ENCODE peak calls at places on chromosome 11, in five cellular contexts. One of them, this sample, is unnamed.

GRCh38 chr11:104036603-104037394 is at the start of gene DDI1:
- DNase-seq in SK-N-DZ: no peak
- DNase-seq in Daoy: no peak
- DNase-seq in GM03348: no peak
- DNase-seq in kidney tubule cell: no peak
- DNase-seq in this sample: no peak

GRCh38 chr11:20057055-20057943 is 103.0 kb downstream of the DBX1 start:
- DNase-seq in Daoy: no peak
- DNase-seq in SK-N-DZ: no peak
- DNase-seq in GM03348: peak; percentile 13
- DNase-seq in kidney tubule cell: no peak
- DNase-seq in this sample: no peak

GRCh38 chr11:6224421-6224820 is 10.0 kb downstream of the FHIP1B start:
- DNase-seq in GM03348: no peak
- DNase-seq in SK-N-DZ: no peak
- DNase-seq in Daoy: no peak
- DNase-seq in kidney tubule cell: no peak
- DNase-seq in this sample: no peak

GRCh38 chr11:63165710-63166310 is 21.8 kb upstream of the SLC22A24 start:
- DNase-seq in SK-N-DZ: no peak
- DNase-seq in kidney tubule cell: no peak
- DNase-seq in GM03348: no peak
- DNase-seq in Daoy: no peak
- DNase-seq in this sample: no peak

GRCh38 chr11:17541330-17541885 is 2.8 kb downstream of the USH1C start:
- DNase-seq in GM03348: no peak
- DNase-seq in kidney tubule cell: peak; percentile 75
- DNase-seq in Daoy: no peak
- DNase-seq in SK-N-DZ: no peak
- DNase-seq in this sample: no peak

GRCh38 chr11:99739464-99740089 is 718.8 kb downstream of the CNTN5 start:
- DNase-seq in kidney tubule cell: peak; percentile 36
- DNase-seq in SK-N-DZ: peak; percentile 58
- DNase-seq in Daoy: peak; percentile 11
- DNase-seq in GM03348: peak; percentile 52
- DNase-seq in this sample: no peak

GRCh38 chr11:103959279-103959930 is 77.0 kb upstream of the DDI1 start:
- DNase-seq in GM03348: no peak
- DNase-seq in Daoy: no peak
- DNase-seq in kidney tubule cell: peak; percentile 45
- DNase-seq in SK-N-DZ: no peak
- DNase-seq in this sample: no peak

GRCh38 chr11:10742460-10743208 is 8.4 kb upstream of the CTR9 start:
- DNase-seq in SK-N-DZ: peak; percentile 77
- DNase-seq in kidney tubule cell: peak; percentile 37
- DNase-seq in GM03348: peak; percentile 33
- DNase-seq in Daoy: peak; percentile 67
- DNase-seq in this sample: no peak

GRCh38 chr11:62566247-62566646 is 7.4 kb downstream of the EEF1G start:
- DNase-seq in kidney tubule cell: no peak
- DNase-seq in SK-N-DZ: no peak
- DNase-seq in GM03348: no peak
- DNase-seq in Daoy: no peak
- DNase-seq in this sample: no peak

GRCh38 chr11:110032957-110033570 is 60.1 kb upstream of the ZC3H12C start:
- DNase-seq in SK-N-DZ: no peak
- DNase-seq in kidney tubule cell: peak; percentile 44
- DNase-seq in Daoy: no peak
- DNase-seq in GM03348: no peak
- DNase-seq in this sample: no peak

GRCh38 chr11:65047581-65048422 is 6.8 kb downstream of the SAC3D1 start:
- DNase-seq in Daoy: no peak
- DNase-seq in GM03348: peak; percentile 72
- DNase-seq in kidney tubule cell: no peak
- DNase-seq in SK-N-DZ: no peak
- DNase-seq in this sample: no peak

GRCh38 chr11:17673951-17674350 is 45.4 kb upstream of the MYOD1 start:
- DNase-seq in kidney tubule cell: peak; percentile 20
- DNase-seq in Daoy: no peak
- DNase-seq in SK-N-DZ: no peak
- DNase-seq in GM03348: no peak
- DNase-seq in this sample: no peak

GRCh38 chr11:6199174-6199810 is at the start of gene OR52W1:
- DNase-seq in GM03348: no peak
- DNase-seq in Daoy: no peak
- DNase-seq in SK-N-DZ: no peak
- DNase-seq in kidney tubule cell: no peak
- DNase-seq in this sample: no peak

GRCh38 chr11:76524919-76525318 is 80.1 kb downstream of the EMSY start:
- DNase-seq in Daoy: peak; percentile 37
- DNase-seq in GM03348: peak; percentile 65
- DNase-seq in kidney tubule cell: peak; percentile 39
- DNase-seq in SK-N-DZ: no peak
- DNase-seq in this sample: no peak

GRCh38 chr11:74185695-74186094 is 14.6 kb downstream of the PPME1 start:
- DNase-seq in GM03348: no peak
- DNase-seq in kidney tubule cell: peak; percentile 30
- DNase-seq in Daoy: peak; percentile 11
- DNase-seq in SK-N-DZ: no peak
- DNase-seq in this sample: no peak

GRCh38 chr11:80136991-80137390 is 696.2 kb upstream of the TENM4 start:
- DNase-seq in Daoy: peak; percentile 11
- DNase-seq in SK-N-DZ: no peak
- DNase-seq in GM03348: no peak
- DNase-seq in kidney tubule cell: peak; percentile 82
- DNase-seq in this sample: no peak

GRCh38 chr11:47393163-47394049 is 15.0 kb upstream of the SLC39A13 start:
- DNase-seq in GM03348: peak; percentile 60
- DNase-seq in Daoy: no peak
- DNase-seq in SK-N-DZ: no peak
- DNase-seq in kidney tubule cell: peak; percentile 55
- DNase-seq in this sample: no peak

GRCh38 chr11:119842731-119843130 is 113.7 kb upstream of the NECTIN1 start:
- DNase-seq in SK-N-DZ: no peak
- DNase-seq in kidney tubule cell: no peak
- DNase-seq in GM03348: no peak
- DNase-seq in Daoy: no peak
- DNase-seq in this sample: no peak

GRCh38 chr11:12856338-12856737 is 152.8 kb upstream of the RASSF10 start:
- DNase-seq in kidney tubule cell: no peak
- DNase-seq in GM03348: no peak
- DNase-seq in Daoy: no peak
- DNase-seq in SK-N-DZ: no peak
- DNase-seq in this sample: no peak

GRCh38 chr11:3942956-3943497 is 87.6 kb downstream of the STIM1 start:
- DNase-seq in kidney tubule cell: peak; percentile 50
- DNase-seq in Daoy: no peak
- DNase-seq in GM03348: no peak
- DNase-seq in SK-N-DZ: no peak
- DNase-seq in this sample: no peak

GRCh38 chr11:130390071-130390758 is 38.2 kb downstream of the ADAMTS8 start:
- DNase-seq in Daoy: peak; percentile 61
- DNase-seq in kidney tubule cell: peak; percentile 60
- DNase-seq in GM03348: peak; percentile 81
- DNase-seq in SK-N-DZ: peak; percentile 29
- DNase-seq in this sample: no peak

GRCh38 chr11:131486100-131486499 is 115.7 kb downstream of the NTM start:
- DNase-seq in kidney tubule cell: peak; percentile 69
- DNase-seq in SK-N-DZ: no peak
- DNase-seq in GM03348: no peak
- DNase-seq in Daoy: no peak
- DNase-seq in this sample: no peak

GRCh38 chr11:14078941-14079522 is 116.5 kb downstream of the SPON1 start:
- DNase-seq in SK-N-DZ: no peak
- DNase-seq in Daoy: no peak
- DNase-seq in kidney tubule cell: no peak
- DNase-seq in GM03348: no peak
- DNase-seq in this sample: no peak

GRCh38 chr11:20555783-20556182 is 43.6 kb upstream of the SLC6A5 start:
- DNase-seq in SK-N-DZ: no peak
- DNase-seq in Daoy: no peak
- DNase-seq in kidney tubule cell: no peak
- DNase-seq in GM03348: no peak
- DNase-seq in this sample: no peak

GRCh38 chr11:27319065-27319464 is 44.0 kb downstream of the CCDC34 start:
- DNase-seq in kidney tubule cell: peak; percentile 93
- DNase-seq in GM03348: peak; percentile 56
- DNase-seq in Daoy: peak; percentile 32
- DNase-seq in SK-N-DZ: no peak
- DNase-seq in this sample: no peak

GRCh38 chr11:75768112-75768908 is at the start of gene DGAT2:
- DNase-seq in GM03348: peak; percentile 89
- DNase-seq in Daoy: peak; percentile 86
- DNase-seq in SK-N-DZ: peak; percentile 82
- DNase-seq in kidney tubule cell: peak; percentile 69
- DNase-seq in this sample: no peak

GRCh38 chr11:9527481-9528140 is 45.9 kb upstream of the WEE1 start:
- DNase-seq in SK-N-DZ: no peak
- DNase-seq in Daoy: peak; percentile 49
- DNase-seq in kidney tubule cell: no peak
- DNase-seq in GM03348: peak; percentile 72
- DNase-seq in this sample: no peak